ENCODE peak calls at places on chromosomes 13 and 19, in nine cellular contexts. Q, G, E, F, L, P, I, U and Y are unnamed samples.

GRCh38 chr19:29837448-29837961 is 25.7 kb downstream of the CCNE1 start:
- DNase-seq in Q (no peak), G (no peak), E (no peak), F (no peak), L (no peak), P (no peak), I (no peak), U (no peak), Y (no peak)

GRCh38 chr13:47908200-47908902 is 92.7 kb downstream of the SUCLA2 start:
- DNase-seq in Q (no peak), G (no peak), E (peak), F (no peak), L (no peak), P (no peak), I (no peak), U (peak), Y (peak)

GRCh38 chr19:5314012-5314906 is 26.4 kb downstream of the PTPRS start:
- DNase-seq in Q (no peak), G (no peak), E (peak), F (no peak), L (no peak), P (no peak), I (no peak), U (no peak), Y (no peak)

GRCh38 chr13:37406031-37406430 is 192.5 kb downstream of the POSTN start:
- DNase-seq in Q (no peak), G (no peak), E (peak), F (no peak), L (no peak), P (no peak), I (no peak), U (no peak), Y (no peak)

GRCh38 chr19:7983286-7983950 is 22.0 kb downstream of the ELAVL1 start:
- DNase-seq in Q (no peak), G (no peak), E (no peak), F (no peak), L (no peak), P (no peak), I (no peak), U (no peak), Y (no peak)

GRCh38 chr13:49563513-49563912 is 21.8 kb downstream of the RCBTB1 start:
- DNase-seq in Q (no peak), G (no peak), E (peak), F (no peak), L (no peak), P (peak), I (no peak), U (no peak), Y (no peak)

GRCh38 chr13:20195846-20196245 is 3.1 kb upstream of the GJB2 start:
- DNase-seq in Q (no peak), G (no peak), E (no peak), F (no peak), L (no peak), P (no peak), I (no peak), U (no peak), Y (no peak)

GRCh38 chr13:30049692-30050091 is 199.3 kb upstream of the UBL3 start:
- DNase-seq in Q (no peak), G (no peak), E (no peak), F (no peak), L (no peak), P (no peak), I (no peak), U (no peak), Y (no peak)

GRCh38 chr19:3507371-3508120 is 1.4 kb downstream of the FZR1 start:
- DNase-seq in Q (no peak), G (no peak), E (no peak), F (peak), L (no peak), P (no peak), I (peak), U (no peak), Y (no peak)

GRCh38 chr13:110498327-110498726 is 63.2 kb downstream of the RAB20 start:
- DNase-seq in Q (no peak), G (no peak), E (no peak), F (no peak), L (no peak), P (no peak), I (no peak), U (no peak), Y (no peak)